ENCODE peak calls at places on chromosomes 6 and 20, in six cellular contexts. J is tibial nerve, P is breast epithelium, C is dorsolateral prefrontal cortex, U is sigmoid colon, V is tibial artery. K is an unnamed sample.

GRCh38 chr20:10857362-10858070 is 183.7 kb upstream of the JAG1 start:
- DNase-seq in J (peak), P (no peak), C (no peak), U (no peak), V (peak), K (no peak)

GRCh38 chr6:105162377-105162776 is 17.4 kb downstream of the POPDC3 start:
- DNase-seq in J (no peak), P (no peak), C (no peak), U (no peak), V (no peak), K (no peak)

GRCh38 chr6:11423072-11423471 is 114.5 kb upstream of the TMEM170B start:
- DNase-seq in J (no peak), P (no peak), C (no peak), U (no peak), V (no peak), K (no peak)

GRCh38 chr20:31661625-31662371 is 24.1 kb downstream of the COX4I2 start:
- DNase-seq in J (peak), P (peak), C (peak), U (peak), V (peak), K (peak)

GRCh38 chr6:15481414-15481813 is 181.4 kb downstream of the DTNBP1 start:
- DNase-seq in J (no peak), P (no peak), C (no peak), U (no peak), V (no peak), K (no peak)

GRCh38 chr6:154494592-154494991 is 15.9 kb downstream of the CNKSR3 start:
- DNase-seq in J (no peak), P (no peak), C (no peak), U (no peak), V (no peak), K (no peak)

GRCh38 chr20:24060851-24061590 is 72.4 kb upstream of the GGTLC1 start:
- DNase-seq in J (no peak), P (no peak), C (no peak), U (no peak), V (no peak), K (no peak)

GRCh38 chr6:158863646-158864045 is 44.5 kb upstream of the EZR start:
- DNase-seq in J (no peak), P (no peak), C (no peak), U (no peak), V (no peak), K (no peak)

GRCh38 chr6:44498436-44498835 is 110.9 kb downstream of the CDC5L start:
- DNase-seq in J (no peak), P (no peak), C (no peak), U (no peak), V (no peak), K (peak)

GRCh38 chr6:105879902-105880547 is 206.1 kb upstream of the PRDM1 start:
- DNase-seq in J (peak), P (no peak), C (no peak), U (peak), V (peak), K (no peak)

GRCh38 chr6:16420715-16421461 is 182.5 kb downstream of the GMPR start:
- DNase-seq in J (no peak), P (no peak), C (no peak), U (no peak), V (no peak), K (no peak)

GRCh38 chr20:47455133-47456040 is 46.3 kb upstream of the NCOA3 start:
- DNase-seq in J (no peak), P (no peak), C (no peak), U (no peak), V (no peak), K (no peak)

GRCh38 chr6:30311669-30312068 is 15.1 kb upstream of the TRIM39 start:
- DNase-seq in J (no peak), P (no peak), C (no peak), U (no peak), V (no peak), K (no peak)

GRCh38 chr20:48171626-48172025 is 386.3 kb upstream of the SULF2 start:
- DNase-seq in J (no peak), P (no peak), C (no peak), U (no peak), V (no peak), K (no peak)

GRCh38 chr6:138592698-138593097 is 93.4 kb upstream of the NHSL1 start:
- DNase-seq in J (no peak), P (no peak), C (no peak), U (no peak), V (no peak), K (no peak)

GRCh38 chr6:112562348-112563220 is 215.5 kb downstream of the RFPL4B start:
- DNase-seq in J (no peak), P (no peak), C (no peak), U (peak), V (no peak), K (no peak)

GRCh38 chr20:25082498-25082873 is 545 bp upstream of the VSX1 start:
- DNase-seq in J (no peak), P (no peak), C (no peak), U (no peak), V (no peak), K (peak)

GRCh38 chr6:46648869-46649488 is 3.6 kb downstream of the CYP39A1 start:
- DNase-seq in J (no peak), P (no peak), C (no peak), U (no peak), V (no peak), K (no peak)

GRCh38 chr6:16276991-16277981 is 38.9 kb downstream of the GMPR start:
- DNase-seq in J (peak), P (no peak), C (no peak), U (peak), V (peak), K (peak)

GRCh38 chr6:146543940-146544661 is 468 bp downstream of the RAB32 start:
- DNase-seq in J (peak), P (peak), C (peak), U (peak), V (peak), K (peak)

GRCh38 chr6:11368760-11369159 is 136.3 kb upstream of the NEDD9 start:
- DNase-seq in J (no peak), P (no peak), C (no peak), U (no peak), V (no peak), K (no peak)

GRCh38 chr6:107843400-107843799 is 19.3 kb upstream of the SCML4 start:
- DNase-seq in J (no peak), P (no peak), C (no peak), U (no peak), V (no peak), K (peak)

GRCh38 chr6:97077380-97077779 is 152.9 kb downstream of the KLHL32 start:
- DNase-seq in J (no peak), P (no peak), C (no peak), U (no peak), V (no peak), K (no peak)

GRCh38 chr6:120211955-120212792 is 862.6 kb upstream of the MAN1A1 start:
- DNase-seq in J (no peak), P (no peak), C (no peak), U (no peak), V (no peak), K (no peak)

GRCh38 chr6:37696841-37697735 is 595 bp downstream of the MDGA1 start:
- DNase-seq in J (peak), P (no peak), C (no peak), U (no peak), V (no peak), K (no peak)

DNA sequence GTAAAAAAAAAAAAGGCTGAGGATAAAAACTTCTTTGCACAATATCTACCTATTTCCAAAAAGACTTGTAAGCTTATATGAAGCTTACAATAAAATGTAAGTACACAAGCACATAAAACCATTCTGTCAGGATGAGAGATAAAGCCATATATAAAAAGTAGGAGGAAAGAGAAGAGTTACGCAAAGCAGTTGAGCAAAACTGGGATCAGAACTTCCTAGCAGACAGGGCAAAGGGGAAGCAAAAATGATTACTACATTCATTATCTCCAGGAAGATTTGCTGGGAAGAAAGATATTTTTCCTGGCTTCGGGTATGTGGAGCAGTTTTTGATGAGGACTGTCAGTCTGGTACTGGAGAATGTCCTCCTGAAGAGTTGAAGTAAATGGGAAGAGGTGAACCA is 198.1 kb downstream of the MTFR2 start:
- DNase-seq in J (no peak), P (no peak), C (no peak), U (no peak), V (no peak), K (no peak)
- H3K27ac ChIP-seq in J (no peak), P (no peak), C (no peak), U (no peak), V (no peak), K (no peak)

GRCh38 chr6:9412951-9413559 is 977.7 kb upstream of the SLC35B3 start:
- DNase-seq in J (no peak), P (no peak), C (no peak), U (no peak), V (no peak), K (no peak)
- TF ChIP-seq CTCF in J (no peak), P (no peak), C (no peak), U (peak), V (no peak), K (no peak)

DNA sequence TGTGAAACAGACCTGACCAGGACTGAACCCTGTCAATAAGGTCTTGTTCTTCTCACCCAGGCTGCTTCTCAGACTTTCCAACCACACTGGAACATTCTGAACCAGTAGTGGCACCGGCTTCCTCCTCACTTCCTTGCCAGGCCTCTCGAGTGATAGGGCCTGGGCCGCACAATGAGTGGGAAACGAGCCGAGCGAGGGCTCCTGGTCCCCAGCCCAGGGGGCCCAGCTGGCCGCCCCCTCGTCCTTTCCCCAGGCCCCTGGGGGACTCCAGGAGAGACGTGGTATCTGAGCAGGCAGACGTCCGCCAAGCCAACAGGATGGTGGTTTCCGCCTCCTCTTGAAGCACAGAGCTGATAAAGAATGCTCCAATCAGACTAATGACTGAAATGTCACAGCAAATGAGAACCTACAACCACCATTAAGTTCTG is 117.9 kb downstream of the GMDS start:
- DNase-seq in J (peak), P (peak), C (no peak), U (peak), V (peak), K (no peak)
- H3K4me3 ChIP-seq in J (no peak), P (no peak), C (no peak), U (no peak), V (no peak), K (peak)

GRCh38 chr20:9202440-9203080 is 133.7 kb downstream of the PLCB4 start:
- DNase-seq in J (no peak), P (no peak), C (no peak), U (no peak), V (no peak), K (no peak)
- H3K27ac ChIP-seq in J (no peak), P (no peak), C (no peak), U (no peak), V (no peak), K (no peak)

K was measured in coronary artery.